ENCODE peak calls at places on chromosomes 4 and X, in four cellular contexts. One of them, this sample, is unnamed.

GRCh38 chr4:145278341-145279121 is 98.1 kb upstream of the OTUD4 start:
- DNase-seq in glutamatergic neuron: no peak
- DNase-seq in Panc1: no peak
- DNase-seq in psoas muscle: no peak
- DNase-seq in this sample: peak

GRCh38 chrX:19899234-19899788 is 11.9 kb upstream of the SH3KBP1 start:
- DNase-seq in glutamatergic neuron: no peak
- DNase-seq in Panc1: no peak
- DNase-seq in psoas muscle: no peak
- DNase-seq in this sample: no peak

GRCh38 chr4:173448919-173449641 is 50.2 kb upstream of the SCRG1 start:
- DNase-seq in glutamatergic neuron: no peak
- DNase-seq in Panc1: no peak
- DNase-seq in psoas muscle: no peak
- DNase-seq in this sample: peak

GRCh38 chr4:70712604-70713452 is 8.9 kb upstream of the RUFY3 start:
- DNase-seq in glutamatergic neuron: no peak
- DNase-seq in Panc1: no peak
- DNase-seq in psoas muscle: no peak
- DNase-seq in this sample: no peak

GRCh38 chr4:84887824-84888223 is 78.7 kb downstream of the WDFY3 start:
- DNase-seq in glutamatergic neuron: no peak
- DNase-seq in Panc1: no peak
- DNase-seq in psoas muscle: no peak
- DNase-seq in this sample: no peak

GRCh38 chr4:84939111-84939510 is 27.4 kb downstream of the WDFY3 start:
- DNase-seq in glutamatergic neuron: no peak
- DNase-seq in Panc1: no peak
- DNase-seq in psoas muscle: no peak
- DNase-seq in this sample: no peak

GRCh38 chr4:147863808-147864472 is 132.1 kb downstream of the ARHGAP10 start:
- DNase-seq in glutamatergic neuron: peak
- DNase-seq in Panc1: no peak
- DNase-seq in psoas muscle: no peak
- DNase-seq in this sample: no peak

GRCh38 chr4:145186719-145187118 is 6.3 kb upstream of the OTUD4 start:
- DNase-seq in glutamatergic neuron: no peak
- DNase-seq in Panc1: no peak
- DNase-seq in psoas muscle: no peak
- DNase-seq in this sample: peak

GRCh38 chr4:110945600-110945999 is 322.7 kb upstream of the PITX2 start:
- DNase-seq in glutamatergic neuron: no peak
- DNase-seq in Panc1: no peak
- DNase-seq in psoas muscle: no peak
- DNase-seq in this sample: no peak

GRCh38 chr4:89469930-89470375 is 162.4 kb upstream of the GPRIN3 start:
- DNase-seq in glutamatergic neuron: no peak
- DNase-seq in Panc1: no peak
- DNase-seq in psoas muscle: no peak
- DNase-seq in this sample: no peak

GRCh38 chrX:123803331-123803983 is 56.4 kb upstream of the XIAP start:
- DNase-seq in glutamatergic neuron: no peak
- DNase-seq in Panc1: peak
- DNase-seq in psoas muscle: no peak
- DNase-seq in this sample: peak

GRCh38 chrX:9396930-9397329 is 67.9 kb upstream of the TBL1X start:
- DNase-seq in glutamatergic neuron: no peak
- DNase-seq in Panc1: no peak
- DNase-seq in psoas muscle: no peak
- DNase-seq in this sample: no peak

GRCh38 chr4:77095101-77095826 is 19.5 kb upstream of the CCNI start:
- DNase-seq in glutamatergic neuron: peak
- DNase-seq in Panc1: peak
- DNase-seq in psoas muscle: peak
- DNase-seq in this sample: peak

GRCh38 chr4:170305627-170306026 is 215.9 kb upstream of the AADAT start:
- DNase-seq in glutamatergic neuron: no peak
- DNase-seq in Panc1: no peak
- DNase-seq in psoas muscle: no peak
- DNase-seq in this sample: no peak

GRCh38 chrX:40175416-40176255 is 77.9 kb upstream of the BCOR start:
- DNase-seq in glutamatergic neuron: no peak
- DNase-seq in Panc1: no peak
- DNase-seq in psoas muscle: peak
- DNase-seq in this sample: peak

GRCh38 chrX:12975999-12976558 is 1.2 kb downstream of the TMSB4X start:
- DNase-seq in glutamatergic neuron: peak
- DNase-seq in Panc1: no peak
- DNase-seq in psoas muscle: peak
- DNase-seq in this sample: no peak

GRCh38 chr4:176902710-176903323 is 110.1 kb upstream of the VEGFC start:
- DNase-seq in glutamatergic neuron: no peak
- DNase-seq in Panc1: peak
- DNase-seq in psoas muscle: no peak
- DNase-seq in this sample: peak

GRCh38 chr4:76931576-76932276 is 17.8 kb upstream of the SEPTIN11 start:
- DNase-seq in glutamatergic neuron: no peak
- DNase-seq in Panc1: no peak
- DNase-seq in psoas muscle: no peak
- DNase-seq in this sample: no peak

GRCh38 chr4:8769645-8770517 is 101.8 kb downstream of the HMX1 start:
- DNase-seq in glutamatergic neuron: peak
- DNase-seq in Panc1: no peak
- DNase-seq in psoas muscle: no peak
- DNase-seq in this sample: no peak

GRCh38 chrX:22041931-22042530 is 9.9 kb downstream of the PHEX start:
- DNase-seq in glutamatergic neuron: peak
- DNase-seq in Panc1: no peak
- DNase-seq in psoas muscle: no peak
- DNase-seq in this sample: no peak

GRCh38 chr4:126850286-126850685 is 782.5 kb upstream of the INTU start:
- DNase-seq in glutamatergic neuron: no peak
- DNase-seq in Panc1: peak
- DNase-seq in psoas muscle: no peak
- DNase-seq in this sample: no peak

GRCh38 chr4:122783301-122784215 is 43.1 kb upstream of the FGF2 start:
- DNase-seq in glutamatergic neuron: no peak
- DNase-seq in Panc1: peak
- DNase-seq in psoas muscle: peak
- DNase-seq in this sample: no peak

GRCh38 chr4:91092398-91092955 is 965.3 kb downstream of the CCSER1 start:
- DNase-seq in glutamatergic neuron: no peak
- DNase-seq in Panc1: no peak
- DNase-seq in psoas muscle: no peak
- DNase-seq in this sample: no peak

GRCh38 chrX:148659481-148659880 is 159.1 kb downstream of the AFF2 start:
- DNase-seq in glutamatergic neuron: no peak
- DNase-seq in Panc1: no peak
- DNase-seq in psoas muscle: no peak
- DNase-seq in this sample: no peak

GRCh38 chrX:121084903-121085611 is 37.6 kb downstream of the GLUD2 start:
- DNase-seq in glutamatergic neuron: no peak
- DNase-seq in Panc1: no peak
- DNase-seq in psoas muscle: no peak
- DNase-seq in this sample: no peak

GRCh38 chr4:89296399-89296798 is 11.2 kb downstream of the GPRIN3 start:
- DNase-seq in glutamatergic neuron: no peak
- DNase-seq in Panc1: no peak
- DNase-seq in psoas muscle: no peak
- DNase-seq in this sample: no peak

GRCh38 chr4:114780205-114780604 is 181.6 kb downstream of the UGT8 start:
- DNase-seq in glutamatergic neuron: no peak
- DNase-seq in Panc1: no peak
- DNase-seq in psoas muscle: no peak
- DNase-seq in this sample: no peak

GRCh38 chr4:56158483-56158882 is 209.7 kb downstream of the CEP135 start:
- DNase-seq in glutamatergic neuron: peak
- DNase-seq in Panc1: no peak
- DNase-seq in psoas muscle: no peak
- DNase-seq in this sample: no peak

GRCh38 chrX:153885968-153886903 is at the start of gene L1CAM:
- DNase-seq in glutamatergic neuron: peak
- DNase-seq in Panc1: no peak
- DNase-seq in psoas muscle: no peak
- DNase-seq in this sample: no peak

GRCh38 chr4:125022855-125023501 is 291.8 kb upstream of the FAT4 start:
- DNase-seq in glutamatergic neuron: no peak
- DNase-seq in Panc1: no peak
- DNase-seq in psoas muscle: no peak
- DNase-seq in this sample: no peak

GRCh38 chr4:53510981-53511380 is 80.3 kb downstream of the LNX1 start:
- DNase-seq in glutamatergic neuron: no peak
- DNase-seq in Panc1: no peak
- DNase-seq in psoas muscle: no peak
- DNase-seq in this sample: no peak

GRCh38 chr4:11424000-11424399 is 4.7 kb downstream of the HS3ST1 start:
- DNase-seq in glutamatergic neuron: no peak
- DNase-seq in Panc1: no peak
- DNase-seq in psoas muscle: no peak
- DNase-seq in this sample: peak

GRCh38 chrX:44002569-44002968 is 29.4 kb upstream of the NDP start:
- DNase-seq in glutamatergic neuron: no peak
- DNase-seq in Panc1: no peak
- DNase-seq in psoas muscle: no peak
- DNase-seq in this sample: no peak

GRCh38 chr4:156576946-156577345 is 394.7 kb downstream of the PDGFC start:
- DNase-seq in glutamatergic neuron: no peak
- DNase-seq in Panc1: no peak
- DNase-seq in psoas muscle: no peak
- DNase-seq in this sample: no peak

GRCh38 chr4:156578713-156579112 is 392.9 kb downstream of the PDGFC start:
- DNase-seq in glutamatergic neuron: no peak
- DNase-seq in Panc1: no peak
- DNase-seq in psoas muscle: no peak
- DNase-seq in this sample: no peak

GRCh38 chr4:156578005-156578404 is 393.6 kb downstream of the PDGFC start:
- DNase-seq in glutamatergic neuron: no peak
- DNase-seq in Panc1: no peak
- DNase-seq in psoas muscle: no peak
- DNase-seq in this sample: no peak

GRCh38 chr4:156571146-156571545 is 400.5 kb downstream of the PDGFC start:
- DNase-seq in glutamatergic neuron: no peak
- DNase-seq in Panc1: no peak
- DNase-seq in psoas muscle: no peak
- DNase-seq in this sample: no peak

DNA sequence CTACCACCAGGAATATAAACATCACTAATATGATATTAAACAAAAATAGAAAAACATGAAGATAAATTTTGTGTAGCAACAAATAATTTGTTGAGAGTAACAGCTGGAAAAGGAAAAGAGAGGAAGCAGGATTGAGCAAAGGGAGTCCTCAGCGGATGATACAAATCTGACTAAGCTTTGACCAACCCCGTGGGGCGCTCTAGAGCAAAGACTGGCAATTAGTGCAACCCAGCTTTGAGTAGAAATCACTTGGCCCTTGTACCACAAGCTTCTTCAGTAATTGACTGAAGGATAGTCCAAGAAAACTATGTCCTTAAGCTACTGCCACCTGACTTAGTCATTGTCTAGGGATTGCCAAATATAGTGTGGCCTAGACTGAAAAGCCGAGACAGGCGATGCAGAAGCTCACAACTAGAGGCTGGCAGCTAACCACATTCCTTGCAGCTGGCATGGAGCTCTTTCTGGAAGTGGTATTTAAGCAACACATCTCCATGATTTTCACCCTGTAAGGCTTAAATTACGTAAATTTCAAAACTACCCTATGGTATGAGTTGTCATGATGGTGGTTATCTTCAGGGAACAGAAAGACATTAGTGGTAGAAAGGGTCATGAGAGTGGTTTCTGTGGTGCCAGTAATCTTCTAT is 396.0 kb downstream of the PDGFC start:
- DNase-seq in glutamatergic neuron: no peak
- DNase-seq in Panc1: no peak
- DNase-seq in psoas muscle: no peak
- DNase-seq in this sample: no peak
- TF ChIP-seq CTCF in glutamatergic neuron: no peak
- TF ChIP-seq CTCF in Panc1: peak
- TF ChIP-seq CTCF in psoas muscle: no peak
- TF ChIP-seq CTCF in this sample: no peak

GRCh38 chrX:126065901-126066660 is 100.0 kb downstream of the DCAF12L2 start:
- DNase-seq in glutamatergic neuron: no peak
- DNase-seq in Panc1: no peak
- DNase-seq in psoas muscle: no peak
- DNase-seq in this sample: no peak
- TF ChIP-seq CTCF in glutamatergic neuron: no peak
- TF ChIP-seq CTCF in Panc1: no peak
- TF ChIP-seq CTCF in psoas muscle: no peak
- TF ChIP-seq CTCF in this sample: no peak

DNA sequence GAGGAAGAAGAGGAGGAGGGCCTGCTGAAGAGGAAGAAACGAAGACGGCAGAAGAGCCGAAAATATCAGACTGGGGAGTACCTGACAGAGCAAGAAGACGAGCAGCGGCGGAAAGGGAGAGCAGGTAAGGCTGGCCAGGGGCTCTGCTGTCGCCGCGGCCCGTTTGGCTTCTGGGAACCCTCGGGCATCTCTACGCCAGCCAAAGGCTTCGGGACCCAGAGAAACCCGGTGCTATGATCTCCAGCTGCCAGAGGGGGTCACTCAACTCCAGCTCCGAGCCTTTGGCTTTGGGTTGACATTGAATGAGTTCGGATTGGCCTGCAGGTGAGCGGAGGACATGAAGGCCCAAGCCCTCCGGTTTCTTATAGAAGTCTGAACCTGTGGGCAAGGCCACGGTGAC is 42.8 kb downstream of the BCORL1 start:
- DNase-seq in glutamatergic neuron: no peak
- DNase-seq in Panc1: no peak
- DNase-seq in psoas muscle: no peak
- DNase-seq in this sample: no peak
- TF ChIP-seq CTCF in glutamatergic neuron: no peak
- TF ChIP-seq CTCF in Panc1: no peak
- TF ChIP-seq CTCF in psoas muscle: no peak
- TF ChIP-seq CTCF in this sample: no peak

GRCh38 chr4:182862166-182862875 is 54.9 kb downstream of the DCTD start:
- DNase-seq in glutamatergic neuron: no peak
- DNase-seq in Panc1: no peak
- DNase-seq in psoas muscle: no peak
- DNase-seq in this sample: no peak
- TF ChIP-seq CTCF in glutamatergic neuron: no peak
- TF ChIP-seq CTCF in Panc1: no peak
- TF ChIP-seq CTCF in psoas muscle: no peak
- TF ChIP-seq CTCF in this sample: no peak

GRCh38 chr4:40736910-40737309 is 12.8 kb upstream of the NSUN7 start:
- DNase-seq in glutamatergic neuron: no peak
- DNase-seq in Panc1: peak
- DNase-seq in psoas muscle: no peak
- DNase-seq in this sample: peak
- TF ChIP-seq CTCF in glutamatergic neuron: no peak
- TF ChIP-seq CTCF in Panc1: peak
- TF ChIP-seq CTCF in psoas muscle: peak
- TF ChIP-seq CTCF in this sample: peak

This sample was measured in GM13977.